ENCODE peak calls at places on chromosomes 3 and 15, in nine cellular contexts. R is A549, J is kidney epithelial cell, Z is esophagus squamous epithelium, L is HFF-Myc, V is heart left ventricle, H is left ventricle myocardium inferior, N is body of pancreas, Q is lower lobe of right lung. A is an unnamed sample.

GRCh38 chr3:11212301-11212613 is 58.0 kb downstream of the HRH1 start:
- DNase-seq in R (no peak), J (peak), Z (no peak), L (no peak), V (no peak), H (no peak), N (no peak), Q (no peak), A (peak)

GRCh38 chr15:73979636-73980035 is 12.5 kb downstream of the STOML1 start:
- DNase-seq in R (no peak), J (no peak), Z (no peak), L (no peak), V (no peak), H (no peak), N (no peak), Q (no peak), A (no peak)

GRCh38 chr3:125052671-125053303 is 3.0 kb downstream of the HEG1 start:
- DNase-seq in R (no peak), J (no peak), Z (no peak), L (no peak), V (no peak), H (no peak), N (peak), Q (no peak), A (peak)

GRCh38 chr15:91243806-91244205 is 143.7 kb downstream of the SV2B start:
- DNase-seq in R (no peak), J (no peak), Z (no peak), L (no peak), V (no peak), H (no peak), N (no peak), Q (no peak), A (no peak)

GRCh38 chr3:100932491-100932890 is 60.7 kb downstream of the ABI3BP start:
- DNase-seq in R (no peak), J (no peak), Z (no peak), L (no peak), V (no peak), H (no peak), N (no peak), Q (no peak), A (peak)

GRCh38 chr3:10015476-10015904 is 10.7 kb upstream of the FANCD2 start:
- DNase-seq in R (no peak), J (peak), Z (no peak), L (peak), V (peak), H (peak), N (peak), Q (peak), A (peak)

GRCh38 chr3:44058022-44058867 is 183.4 kb upstream of the TOPAZ1 start:
- DNase-seq in R (no peak), J (no peak), Z (no peak), L (peak), V (no peak), H (no peak), N (no peak), Q (no peak), A (peak)

GRCh38 chr15:72970965-72971746 is 81.1 kb upstream of the NEO1 start:
- DNase-seq in R (no peak), J (no peak), Z (no peak), L (no peak), V (no peak), H (no peak), N (no peak), Q (no peak), A (peak)

GRCh38 chr3:122306622-122306953 is 18.5 kb upstream of the CSTA start:
- DNase-seq in R (no peak), J (no peak), Z (no peak), L (no peak), V (no peak), H (no peak), N (no peak), Q (no peak), A (no peak)

GRCh38 chr3:159130108-159130507 is 328.3 kb downstream of the MFSD1 start:
- DNase-seq in R (no peak), J (no peak), Z (no peak), L (no peak), V (no peak), H (no peak), N (peak), Q (no peak), A (no peak)

GRCh38 chr3:61927332-61927731 is 366.0 kb downstream of the PTPRG start:
- DNase-seq in R (no peak), J (no peak), Z (no peak), L (peak), V (peak), H (peak), N (peak), Q (no peak), A (peak)

GRCh38 chr3:186826978-186827857 is 15.3 kb upstream of the ADIPOQ start:
- DNase-seq in R (peak), J (no peak), Z (no peak), L (no peak), V (peak), H (peak), N (peak), Q (peak), A (peak)

GRCh38 chr15:49706805-49707204 is 86.0 kb downstream of the DTWD1 start:
- DNase-seq in R (no peak), J (no peak), Z (no peak), L (no peak), V (no peak), H (no peak), N (no peak), Q (no peak), A (no peak)

GRCh38 chr15:51161491-51162260 is 67.0 kb upstream of the TNFAIP8L3 start:
- DNase-seq in R (no peak), J (no peak), Z (no peak), L (no peak), V (no peak), H (no peak), N (no peak), Q (no peak), A (peak)

GRCh38 chr3:48356419-48356818 is 15.6 kb upstream of the FBXW12 start:
- DNase-seq in R (no peak), J (no peak), Z (no peak), L (no peak), V (no peak), H (no peak), N (no peak), Q (no peak), A (no peak)

GRCh38 chr3:32733631-32734229 is 48.7 kb downstream of the CNOT10 start:
- DNase-seq in R (peak), J (peak), Z (no peak), L (peak), V (no peak), H (no peak), N (no peak), Q (no peak), A (peak)

GRCh38 chr3:38826001-38826400 is 10.0 kb upstream of the SCN10A start:
- DNase-seq in R (no peak), J (no peak), Z (no peak), L (no peak), V (no peak), H (no peak), N (no peak), Q (no peak), A (no peak)

GRCh38 chr15:99249270-99249817 is at the start of gene TTC23:
- DNase-seq in R (peak), J (peak), Z (no peak), L (peak), V (peak), H (no peak), N (peak), Q (no peak), A (peak)

GRCh38 chr3:25001041-25001591 is 426.9 kb upstream of the RARB start:
- DNase-seq in R (no peak), J (no peak), Z (no peak), L (no peak), V (no peak), H (no peak), N (no peak), Q (no peak), A (no peak)

GRCh38 chr15:74396445-74397238 is 29.2 kb upstream of the CYP11A1 start:
- DNase-seq in R (peak), J (peak), Z (no peak), L (no peak), V (no peak), H (no peak), N (no peak), Q (no peak), A (peak)

GRCh38 chr3:105214575-105214974 is 152.1 kb upstream of the ALCAM start:
- DNase-seq in R (no peak), J (no peak), Z (no peak), L (no peak), V (no peak), H (no peak), N (no peak), Q (no peak), A (no peak)

GRCh38 chr3:33037479-33037878 is 59.5 kb downstream of the GLB1 start:
- DNase-seq in R (no peak), J (no peak), Z (no peak), L (no peak), V (no peak), H (no peak), N (no peak), Q (no peak), A (no peak)

GRCh38 chr3:106963446-106963845 is 413.8 kb upstream of the CCDC54 start:
- DNase-seq in R (no peak), J (no peak), Z (no peak), L (no peak), V (no peak), H (no peak), N (no peak), Q (no peak), A (peak)

GRCh38 chr3:105837143-105837740 is 31.6 kb downstream of the CBLB start:
- DNase-seq in R (no peak), J (no peak), Z (no peak), L (no peak), V (no peak), H (no peak), N (no peak), Q (no peak), A (no peak)

GRCh38 chr3:55571216-55571813 is 84.2 kb upstream of the WNT5A start:
- DNase-seq in R (no peak), J (peak), Z (no peak), L (no peak), V (no peak), H (no peak), N (no peak), Q (no peak), A (no peak)

GRCh38 chr3:123622766-123623165 is 37.9 kb upstream of the HACD2 start:
- DNase-seq in R (no peak), J (no peak), Z (no peak), L (no peak), V (no peak), H (no peak), N (no peak), Q (no peak), A (no peak)

GRCh38 chr15:80958818-80959495 is 30.7 kb downstream of the MESD start:
- DNase-seq in R (no peak), J (no peak), Z (no peak), L (no peak), V (no peak), H (no peak), N (no peak), Q (no peak), A (no peak)

GRCh38 chr3:56691165-56692000 is 8.3 kb upstream of the TASOR start:
- DNase-seq in R (peak), J (no peak), Z (no peak), L (no peak), V (no peak), H (no peak), N (no peak), Q (no peak), A (no peak)

GRCh38 chr15:95970326-95970725 is 360.2 kb upstream of the NR2F2 start:
- DNase-seq in R (no peak), J (no peak), Z (no peak), L (no peak), V (no peak), H (no peak), N (no peak), Q (no peak), A (no peak)

GRCh38 chr3:123692671-123693070 is 107.8 kb upstream of the HACD2 start:
- DNase-seq in R (no peak), J (no peak), Z (no peak), L (no peak), V (no peak), H (no peak), N (no peak), Q (no peak), A (no peak)

GRCh38 chr15:49918106-49918505 is 200.9 kb downstream of the ATP8B4 start:
- DNase-seq in R (no peak), J (no peak), Z (no peak), L (no peak), V (peak), H (no peak), N (peak), Q (no peak), A (peak)

GRCh38 chr3:141050576-141050912 is 603 bp upstream of the SPSB4 start:
- DNase-seq in R (no peak), J (no peak), Z (no peak), L (no peak), V (no peak), H (no peak), N (no peak), Q (no peak), A (no peak)

GRCh38 chr15:40367673-40368611 is 9.9 kb downstream of the DISP2 start:
- DNase-seq in R (peak), J (peak), Z (no peak), L (peak), V (peak), H (peak), N (peak), Q (peak), A (peak)

GRCh38 chr15:66237513-66238235 is 15.9 kb downstream of the MEGF11 start:
- DNase-seq in R (no peak), J (no peak), Z (no peak), L (no peak), V (no peak), H (no peak), N (no peak), Q (no peak), A (no peak)

GRCh38 chr15:99132584-99133287 is 27.9 kb downstream of the SYNM start:
- DNase-seq in R (no peak), J (no peak), Z (no peak), L (no peak), V (no peak), H (no peak), N (no peak), Q (no peak), A (no peak)

GRCh38 chr3:196636369-196637349 is 2.8 kb upstream of the NRROS start:
- DNase-seq in R (no peak), J (no peak), Z (no peak), L (no peak), V (no peak), H (no peak), N (no peak), Q (no peak), A (no peak)

GRCh38 chr3:69121513-69121912 is 882 bp downstream of the LMOD3 start:
- DNase-seq in R (no peak), J (no peak), Z (no peak), L (no peak), V (no peak), H (no peak), N (no peak), Q (no peak), A (no peak)

GRCh38 chr3:172751188-172751571 is 654 bp downstream of the ECT2 start:
- DNase-seq in R (no peak), J (no peak), Z (no peak), L (no peak), V (no peak), H (no peak), N (no peak), Q (no peak), A (peak)

GRCh38 chr3:172749201-172749965 is 1.1 kb upstream of the ECT2 start:
- DNase-seq in R (peak), J (peak), Z (no peak), L (peak), V (peak), H (no peak), N (peak), Q (no peak), A (peak)

GRCh38 chr3:172750368-172751187 is at the start of gene ECT2:
- DNase-seq in R (peak), J (peak), Z (peak), L (peak), V (peak), H (peak), N (peak), Q (peak), A (peak)

GRCh38 chr3:172752651-172753050 is 2.1 kb downstream of the ECT2 start:
- DNase-seq in R (no peak), J (no peak), Z (no peak), L (no peak), V (no peak), H (no peak), N (no peak), Q (no peak), A (no peak)

DNA sequence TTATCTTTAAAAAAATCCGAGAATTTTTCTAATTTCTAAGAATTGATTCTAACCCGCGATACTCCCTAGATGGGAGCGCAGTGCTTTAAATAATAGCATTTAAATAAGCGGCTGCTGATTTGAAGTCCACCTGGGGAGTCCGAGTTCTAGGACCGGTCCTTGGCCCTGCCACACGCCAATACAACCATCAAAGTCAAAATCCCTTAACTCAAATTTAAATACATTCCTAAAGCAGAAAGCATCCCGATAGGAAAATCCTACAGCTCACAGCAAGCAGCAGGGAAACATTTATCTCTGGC is 508 bp upstream of the ECT2 start:
- DNase-seq in R (no peak), J (no peak), Z (no peak), L (no peak), V (no peak), H (no peak), N (no peak), Q (no peak), A (peak)
- H3K4me3 ChIP-seq in R (peak), J (peak), Z (peak), L (peak), V (peak), H (peak), N (no peak), Q (peak), A (peak)

GRCh38 chr3:189517981-189518380 is 113.2 kb upstream of the TP63 start:
- DNase-seq in R (no peak), J (no peak), Z (no peak), L (no peak), V (no peak), H (no peak), N (no peak), Q (no peak), A (no peak)
- TF ChIP-seq CTCF in R (no peak), J (no peak), Z (no peak), L (no peak), V (no peak), H (no peak), N (no peak), Q (no peak), A (no peak)

DNA sequence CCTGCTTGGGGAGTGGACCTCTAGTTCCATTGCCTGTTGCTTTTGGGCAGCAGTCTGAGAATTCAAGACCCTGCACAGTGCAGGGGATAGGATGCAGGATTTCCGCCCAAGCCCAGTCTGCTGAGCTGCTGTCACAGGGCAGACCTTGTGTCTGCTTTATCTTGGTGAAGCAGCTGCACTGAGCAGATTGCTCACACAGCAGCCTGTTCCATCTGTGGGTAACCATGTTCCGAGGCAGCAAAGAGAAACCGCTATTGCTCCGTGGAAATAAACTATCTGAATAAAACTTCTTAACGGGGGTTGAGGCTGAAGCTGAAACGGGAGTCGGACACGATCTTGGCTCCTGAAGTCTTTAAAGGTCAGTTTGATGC is 202.3 kb downstream of the AKAP13 start:
- DNase-seq in R (no peak), J (no peak), Z (no peak), L (no peak), V (peak), H (peak), N (peak), Q (no peak), A (no peak)
- H3K4me3 ChIP-seq in R (peak), J (no peak), Z (peak), L (no peak), V (peak), H (peak), N (peak), Q (peak), A (no peak)

GRCh38 chr15:77714023-77714422 is 81.3 kb upstream of the LINGO1 start:
- DNase-seq in R (no peak), J (no peak), Z (no peak), L (no peak), V (no peak), H (no peak), N (no peak), Q (no peak), A (no peak)
- TF ChIP-seq CTCF in R (no peak), J (no peak), Z (no peak), L (no peak), V (no peak), H (no peak), N (no peak), Q (no peak), A (no peak)